ENCODE peak calls at places on chromosomes 3 and 15, in seven cellular contexts. One of them, this sample, is unnamed.
A peak's percentile ranks its signal among the peaks of the same experiment; 100 is the strongest.

GRCh38 chr3:182414586-182414985 is 378.7 kb upstream of the ATP11B start:
- DNase-seq in uterus: no peak
- DNase-seq in IMR-90: no peak
- DNase-seq in right atrium auricular region: no peak
- DNase-seq in breast epithelium: no peak
- DNase-seq in pancreas: no peak
- DNase-seq in colonic mucosa: no peak
- DNase-seq in this sample: no peak

GRCh38 chr15:67065531-67066005 is at the start of gene SMAD3:
- DNase-seq in uterus: peak; percentile 92
- DNase-seq in IMR-90: peak; percentile 95
- DNase-seq in right atrium auricular region: peak; percentile 92
- DNase-seq in breast epithelium: peak; percentile 74
- DNase-seq in pancreas: peak; percentile 93
- DNase-seq in colonic mucosa: peak; percentile 91
- DNase-seq in this sample: peak; percentile 90

GRCh38 chr15:85649372-85649771 is 145.4 kb downstream of the KLHL25 start:
- DNase-seq in uterus: no peak
- DNase-seq in IMR-90: peak; percentile 90
- DNase-seq in right atrium auricular region: no peak
- DNase-seq in breast epithelium: no peak
- DNase-seq in pancreas: no peak
- DNase-seq in colonic mucosa: no peak
- DNase-seq in this sample: no peak

GRCh38 chr15:34361278-34361677 is 5.7 kb downstream of the LPCAT4 start:
- DNase-seq in uterus: no peak
- DNase-seq in IMR-90: no peak
- DNase-seq in right atrium auricular region: no peak
- DNase-seq in breast epithelium: no peak
- DNase-seq in pancreas: no peak
- DNase-seq in colonic mucosa: no peak
- DNase-seq in this sample: no peak

GRCh38 chr3:143977326-143978262 is 6.0 kb downstream of the DIPK2A start:
- DNase-seq in uterus: no peak
- DNase-seq in IMR-90: peak; percentile 41
- DNase-seq in right atrium auricular region: no peak
- DNase-seq in breast epithelium: no peak
- DNase-seq in pancreas: no peak
- DNase-seq in colonic mucosa: no peak
- DNase-seq in this sample: no peak

GRCh38 chr15:71011503-71012155 is 103.6 kb upstream of the THSD4 start:
- DNase-seq in uterus: no peak
- DNase-seq in IMR-90: peak; percentile 84
- DNase-seq in right atrium auricular region: no peak
- DNase-seq in breast epithelium: no peak
- DNase-seq in pancreas: no peak
- DNase-seq in colonic mucosa: peak; percentile 23
- DNase-seq in this sample: no peak

GRCh38 chr15:26894181-26894580 is 27.3 kb downstream of the GABRA5 start:
- DNase-seq in uterus: no peak
- DNase-seq in IMR-90: no peak
- DNase-seq in right atrium auricular region: no peak
- DNase-seq in breast epithelium: no peak
- DNase-seq in pancreas: no peak
- DNase-seq in colonic mucosa: no peak
- DNase-seq in this sample: no peak

GRCh38 chr3:140296796-140297352 is 361.9 kb downstream of the CLSTN2 start:
- DNase-seq in uterus: no peak
- DNase-seq in IMR-90: no peak
- DNase-seq in right atrium auricular region: no peak
- DNase-seq in breast epithelium: no peak
- DNase-seq in pancreas: no peak
- DNase-seq in colonic mucosa: no peak
- DNase-seq in this sample: no peak

GRCh38 chr3:99413504-99413903 is 224.9 kb upstream of the COL8A1 start:
- DNase-seq in uterus: no peak
- DNase-seq in IMR-90: peak; percentile 76
- DNase-seq in right atrium auricular region: no peak
- DNase-seq in breast epithelium: no peak
- DNase-seq in pancreas: no peak
- DNase-seq in colonic mucosa: no peak
- DNase-seq in this sample: no peak

GRCh38 chr15:78811124-78811824 is at the start of gene ADAMTS7:
- DNase-seq in uterus: peak; percentile 76
- DNase-seq in IMR-90: peak; percentile 71
- DNase-seq in right atrium auricular region: peak; percentile 62
- DNase-seq in breast epithelium: no peak
- DNase-seq in pancreas: peak; percentile 28
- DNase-seq in colonic mucosa: peak; percentile 65
- DNase-seq in this sample: peak; percentile 25

GRCh38 chr15:74243431-74243830 is 7.3 kb downstream of the CCDC33 start:
- DNase-seq in uterus: no peak
- DNase-seq in IMR-90: no peak
- DNase-seq in right atrium auricular region: no peak
- DNase-seq in breast epithelium: no peak
- DNase-seq in pancreas: no peak
- DNase-seq in colonic mucosa: no peak
- DNase-seq in this sample: no peak

GRCh38 chr3:17707813-17708543 is 34.5 kb downstream of the TBC1D5 start:
- DNase-seq in uterus: no peak
- DNase-seq in IMR-90: peak; percentile 55
- DNase-seq in right atrium auricular region: no peak
- DNase-seq in breast epithelium: no peak
- DNase-seq in pancreas: no peak
- DNase-seq in colonic mucosa: no peak
- DNase-seq in this sample: no peak

GRCh38 chr15:39447431-39447830 is 133.4 kb upstream of the THBS1 start:
- DNase-seq in uterus: no peak
- DNase-seq in IMR-90: no peak
- DNase-seq in right atrium auricular region: no peak
- DNase-seq in breast epithelium: no peak
- DNase-seq in pancreas: no peak
- DNase-seq in colonic mucosa: no peak
- DNase-seq in this sample: no peak

DNA sequence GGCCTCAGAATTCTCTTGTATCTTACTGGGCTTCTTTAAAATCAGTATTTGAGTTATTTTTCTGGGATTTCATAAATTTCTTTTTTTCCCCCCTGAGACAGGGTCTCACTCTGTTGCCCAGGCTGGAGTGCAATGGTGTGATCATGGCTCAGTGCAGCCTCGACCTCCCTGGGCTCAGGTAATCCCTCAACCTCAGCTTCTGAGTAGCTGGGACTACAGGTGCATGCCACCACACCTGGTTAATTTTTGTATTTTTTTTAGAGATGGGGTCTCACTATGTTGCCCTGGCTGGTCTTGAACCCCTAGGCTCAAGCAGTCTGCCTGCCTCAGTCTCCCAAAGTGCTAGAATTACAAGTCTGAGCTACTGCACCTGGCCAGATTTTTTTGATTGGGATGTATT is 43.5 kb downstream of the NCK1 start:
- DNase-seq in uterus: no peak
- DNase-seq in IMR-90: no peak
- DNase-seq in right atrium auricular region: no peak
- DNase-seq in breast epithelium: no peak
- DNase-seq in pancreas: no peak
- DNase-seq in colonic mucosa: no peak
- DNase-seq in this sample: no peak
- H3K4me1 ChIP-seq in uterus: no peaks in the 10 kb centered on the region
- H3K4me1 ChIP-seq in IMR-90: no peaks in the 10 kb centered on the region
- H3K4me1 ChIP-seq in right atrium auricular region: no peaks in the 10 kb centered on the region
- H3K4me1 ChIP-seq in breast epithelium: no peaks in the 10 kb centered on the region
- H3K4me1 ChIP-seq in pancreas: no peaks in the 10 kb centered on the region
- H3K4me1 ChIP-seq in colonic mucosa: no peaks in the 10 kb centered on the region
- H3K4me1 ChIP-seq in this sample: peaks cover 48% of the 10 kb centered on the region

DNA sequence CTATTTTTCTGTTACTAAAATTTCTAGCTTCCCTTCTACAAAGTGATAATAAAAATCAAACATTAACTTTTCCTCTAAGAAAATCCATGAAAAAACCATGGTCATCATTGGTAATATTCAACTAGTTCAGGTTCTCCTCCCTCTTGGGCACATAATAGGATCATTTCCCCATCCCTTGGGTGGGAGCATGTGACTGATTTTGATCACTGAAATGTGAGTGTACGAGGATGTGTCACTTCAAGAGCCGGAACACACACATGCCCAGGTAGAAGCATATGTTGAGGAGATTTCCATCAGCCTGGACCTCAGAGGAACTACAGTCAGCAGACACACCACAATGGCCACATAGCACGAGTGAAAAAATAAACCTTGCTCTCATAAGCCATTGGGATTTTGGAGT is 36.1 kb downstream of the AP3S2 start:
- DNase-seq in uterus: no peak
- DNase-seq in IMR-90: no peak
- DNase-seq in right atrium auricular region: no peak
- DNase-seq in breast epithelium: no peak
- DNase-seq in pancreas: peak; percentile 72
- DNase-seq in colonic mucosa: peak; percentile 82
- DNase-seq in this sample: no peak
- H3K27ac ChIP-seq in uterus: no peak overlapping the region
- H3K27ac ChIP-seq in IMR-90: no peak overlapping the region
- H3K27ac ChIP-seq in right atrium auricular region: no peak overlapping the region
- H3K27ac ChIP-seq in breast epithelium: no peak overlapping the region
- H3K27ac ChIP-seq in pancreas: peak overlapping the region; percentile 71
- H3K27ac ChIP-seq in colonic mucosa: peak overlapping the region; percentile 87
- H3K27ac ChIP-seq in this sample: no peak overlapping the region

DNA sequence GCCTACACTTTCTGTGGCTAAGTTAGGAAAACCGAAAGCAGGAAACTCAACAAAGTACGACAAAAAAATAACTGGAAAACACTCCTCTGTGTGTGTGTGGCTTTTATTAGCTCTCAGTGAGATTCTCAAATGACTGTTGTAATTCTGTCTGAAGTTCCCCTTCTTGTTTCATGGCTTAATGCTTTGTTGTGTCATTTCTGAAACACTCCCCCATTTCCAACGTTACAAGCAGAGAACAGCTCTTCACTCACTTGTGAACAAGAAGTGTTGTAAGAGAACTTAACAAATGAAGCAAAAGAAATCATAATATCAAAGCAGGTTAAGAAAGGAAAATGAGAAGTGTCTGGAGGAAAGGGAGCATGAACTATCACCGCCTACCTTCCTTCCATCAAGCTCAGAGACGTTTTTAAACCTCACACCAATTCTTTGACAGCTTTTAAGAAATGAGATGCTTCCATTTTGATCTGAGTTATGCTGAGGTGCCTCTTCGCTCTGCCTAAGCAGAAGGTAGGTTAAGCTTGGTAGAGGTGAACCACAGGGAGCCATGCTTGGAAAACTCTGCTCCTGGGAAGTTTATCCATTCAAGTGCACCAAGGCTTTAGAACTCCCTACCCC is 12.4 kb upstream of the SEC62 start:
- DNase-seq in uterus: no peak
- DNase-seq in IMR-90: no peak
- DNase-seq in right atrium auricular region: no peak
- DNase-seq in breast epithelium: no peak
- DNase-seq in pancreas: no peak
- DNase-seq in colonic mucosa: no peak
- DNase-seq in this sample: no peak
- H3K4me3 ChIP-seq in uterus: peak overlapping the region; percentile 3
- H3K4me3 ChIP-seq in IMR-90: no peak overlapping the region
- H3K4me3 ChIP-seq in right atrium auricular region: no peak overlapping the region
- H3K4me3 ChIP-seq in breast epithelium: no peak overlapping the region
- H3K4me3 ChIP-seq in pancreas: no peak overlapping the region
- H3K4me3 ChIP-seq in colonic mucosa: no peak overlapping the region
- H3K4me3 ChIP-seq in this sample: no peak overlapping the region

GRCh38 chr3:137962251-137962650 is 47.7 kb upstream of the CLDN18 start:
- DNase-seq in uterus: no peak
- DNase-seq in IMR-90: no peak
- DNase-seq in right atrium auricular region: no peak
- DNase-seq in breast epithelium: no peak
- DNase-seq in pancreas: no peak
- DNase-seq in colonic mucosa: no peak
- DNase-seq in this sample: no peak
- H3K4me1 ChIP-seq in uterus: no peaks in the 10 kb centered on the region
- H3K4me1 ChIP-seq in IMR-90: no peaks in the 10 kb centered on the region
- H3K4me1 ChIP-seq in right atrium auricular region: no peaks in the 10 kb centered on the region
- H3K4me1 ChIP-seq in breast epithelium: no peaks in the 10 kb centered on the region
- H3K4me1 ChIP-seq in pancreas: no peaks in the 10 kb centered on the region
- H3K4me1 ChIP-seq in colonic mucosa: no peaks in the 10 kb centered on the region
- H3K4me1 ChIP-seq in this sample: no peaks in the 10 kb centered on the region

GRCh38 chr3:195821403-195822130 is 9.8 kb upstream of the MUC4 start:
- DNase-seq in uterus: no peak
- DNase-seq in IMR-90: no peak
- DNase-seq in right atrium auricular region: no peak
- DNase-seq in breast epithelium: no peak
- DNase-seq in pancreas: no peak
- DNase-seq in colonic mucosa: no peak
- DNase-seq in this sample: no peak
- H3K27ac ChIP-seq in uterus: no peak overlapping the region
- H3K27ac ChIP-seq in IMR-90: no peak overlapping the region
- H3K27ac ChIP-seq in right atrium auricular region: no peak overlapping the region
- H3K27ac ChIP-seq in breast epithelium: no peak overlapping the region
- H3K27ac ChIP-seq in pancreas: no peak overlapping the region
- H3K27ac ChIP-seq in colonic mucosa: no peak overlapping the region
- H3K27ac ChIP-seq in this sample: no peak overlapping the region

GRCh38 chr3:64188810-64189560 is 36.3 kb downstream of the PRICKLE2 start:
- DNase-seq in uterus: peak; percentile 55
- DNase-seq in IMR-90: peak; percentile 97
- DNase-seq in right atrium auricular region: peak; percentile 68
- DNase-seq in breast epithelium: no peak
- DNase-seq in pancreas: peak; percentile 18
- DNase-seq in colonic mucosa: no peak
- DNase-seq in this sample: no peak
- H3K4me3 ChIP-seq in uterus: no peak overlapping the region
- H3K4me3 ChIP-seq in IMR-90: no peak overlapping the region
- H3K4me3 ChIP-seq in right atrium auricular region: no peak overlapping the region
- H3K4me3 ChIP-seq in breast epithelium: no peak overlapping the region
- H3K4me3 ChIP-seq in pancreas: no peak overlapping the region
- H3K4me3 ChIP-seq in colonic mucosa: no peak overlapping the region
- H3K4me3 ChIP-seq in this sample: no peak overlapping the region